ENCODE peak calls at places on chromosomes 11 and 22, in ten cellular contexts. One of them, this sample, is unnamed. For H3K4me1, the result is how much of the 10 kb centered on the place peaks cover.

GRCh38 chr11:3795131-3796092 is 1.9 kb downstream of the NUP98 start:
- DNase-seq in CD8-positive, alpha-beta T cell: no peak
- DNase-seq in left lung: no peak
- DNase-seq in tibial artery: no peak
- DNase-seq in psoas muscle: no peak
- DNase-seq in neuronal stem cell: no peak
- DNase-seq in IMR-90: no peak
- DNase-seq in heart left ventricle: no peak
- DNase-seq in mammary epithelial cell: no peak
- DNase-seq in adrenal gland: no peak
- DNase-seq in this sample: no peak

GRCh38 chr11:33521384-33521783 is 179.2 kb downstream of the C11orf91 start:
- DNase-seq in CD8-positive, alpha-beta T cell: no peak
- DNase-seq in left lung: no peak
- DNase-seq in tibial artery: no peak
- DNase-seq in psoas muscle: no peak
- DNase-seq in neuronal stem cell: no peak
- DNase-seq in IMR-90: no peak
- DNase-seq in heart left ventricle: no peak
- DNase-seq in mammary epithelial cell: no peak
- DNase-seq in adrenal gland: no peak
- DNase-seq in this sample: no peak

GRCh38 chr11:88101881-88102594 is 73.2 kb downstream of the RAB38 start:
- DNase-seq in CD8-positive, alpha-beta T cell: no peak
- DNase-seq in left lung: no peak
- DNase-seq in tibial artery: no peak
- DNase-seq in psoas muscle: no peak
- DNase-seq in neuronal stem cell: no peak
- DNase-seq in IMR-90: no peak
- DNase-seq in heart left ventricle: no peak
- DNase-seq in mammary epithelial cell: no peak
- DNase-seq in adrenal gland: no peak
- DNase-seq in this sample: no peak

GRCh38 chr11:67504023-67504949 is 877 bp downstream of the PITPNM1 start:
- DNase-seq in CD8-positive, alpha-beta T cell: no peak
- DNase-seq in left lung: no peak
- DNase-seq in tibial artery: peak
- DNase-seq in psoas muscle: no peak
- DNase-seq in neuronal stem cell: peak
- DNase-seq in IMR-90: no peak
- DNase-seq in heart left ventricle: no peak
- DNase-seq in mammary epithelial cell: peak
- DNase-seq in adrenal gland: peak
- DNase-seq in this sample: no peak

GRCh38 chr11:26704249-26704648 is 17.6 kb downstream of the SLC5A12 start:
- DNase-seq in CD8-positive, alpha-beta T cell: no peak
- DNase-seq in left lung: no peak
- DNase-seq in tibial artery: no peak
- DNase-seq in psoas muscle: no peak
- DNase-seq in neuronal stem cell: no peak
- DNase-seq in IMR-90: no peak
- DNase-seq in heart left ventricle: no peak
- DNase-seq in mammary epithelial cell: peak
- DNase-seq in adrenal gland: no peak
- DNase-seq in this sample: no peak

GRCh38 chr22:24768537-24769374 is 5.8 kb downstream of the PIWIL3 start:
- DNase-seq in CD8-positive, alpha-beta T cell: peak
- DNase-seq in left lung: peak
- DNase-seq in tibial artery: no peak
- DNase-seq in psoas muscle: no peak
- DNase-seq in neuronal stem cell: peak
- DNase-seq in IMR-90: peak
- DNase-seq in heart left ventricle: peak
- DNase-seq in mammary epithelial cell: peak
- DNase-seq in adrenal gland: peak
- DNase-seq in this sample: peak

GRCh38 chr11:71252434-71252781 is at the start of gene SHANK2:
- DNase-seq in CD8-positive, alpha-beta T cell: no peak
- DNase-seq in left lung: no peak
- DNase-seq in tibial artery: no peak
- DNase-seq in psoas muscle: no peak
- DNase-seq in neuronal stem cell: no peak
- DNase-seq in IMR-90: no peak
- DNase-seq in heart left ventricle: no peak
- DNase-seq in mammary epithelial cell: no peak
- DNase-seq in adrenal gland: no peak
- DNase-seq in this sample: peak

GRCh38 chr11:70468256-70469230 is 70.2 kb downstream of the CTTN start:
- DNase-seq in CD8-positive, alpha-beta T cell: no peak
- DNase-seq in left lung: no peak
- DNase-seq in tibial artery: no peak
- DNase-seq in psoas muscle: no peak
- DNase-seq in neuronal stem cell: no peak
- DNase-seq in IMR-90: no peak
- DNase-seq in heart left ventricle: no peak
- DNase-seq in mammary epithelial cell: no peak
- DNase-seq in adrenal gland: no peak
- DNase-seq in this sample: no peak

GRCh38 chr11:9759519-9760179 is 95.8 kb downstream of the SWAP70 start:
- DNase-seq in CD8-positive, alpha-beta T cell: peak
- DNase-seq in left lung: peak
- DNase-seq in tibial artery: peak
- DNase-seq in psoas muscle: peak
- DNase-seq in neuronal stem cell: no peak
- DNase-seq in IMR-90: peak
- DNase-seq in heart left ventricle: peak
- DNase-seq in mammary epithelial cell: peak
- DNase-seq in adrenal gland: peak
- DNase-seq in this sample: peak
- H3K4me1 ChIP-seq in CD8-positive, alpha-beta T cell: under half
- H3K4me1 ChIP-seq in left lung: under half
- H3K4me1 ChIP-seq in tibial artery: half or more
- H3K4me1 ChIP-seq in psoas muscle: under half
- H3K4me1 ChIP-seq in neuronal stem cell: under half
- H3K4me1 ChIP-seq in IMR-90: under half
- H3K4me1 ChIP-seq in heart left ventricle: under half
- H3K4me1 ChIP-seq in mammary epithelial cell: half or more
- H3K4me1 ChIP-seq in adrenal gland: under half
- H3K4me1 ChIP-seq in this sample: under half

DNA sequence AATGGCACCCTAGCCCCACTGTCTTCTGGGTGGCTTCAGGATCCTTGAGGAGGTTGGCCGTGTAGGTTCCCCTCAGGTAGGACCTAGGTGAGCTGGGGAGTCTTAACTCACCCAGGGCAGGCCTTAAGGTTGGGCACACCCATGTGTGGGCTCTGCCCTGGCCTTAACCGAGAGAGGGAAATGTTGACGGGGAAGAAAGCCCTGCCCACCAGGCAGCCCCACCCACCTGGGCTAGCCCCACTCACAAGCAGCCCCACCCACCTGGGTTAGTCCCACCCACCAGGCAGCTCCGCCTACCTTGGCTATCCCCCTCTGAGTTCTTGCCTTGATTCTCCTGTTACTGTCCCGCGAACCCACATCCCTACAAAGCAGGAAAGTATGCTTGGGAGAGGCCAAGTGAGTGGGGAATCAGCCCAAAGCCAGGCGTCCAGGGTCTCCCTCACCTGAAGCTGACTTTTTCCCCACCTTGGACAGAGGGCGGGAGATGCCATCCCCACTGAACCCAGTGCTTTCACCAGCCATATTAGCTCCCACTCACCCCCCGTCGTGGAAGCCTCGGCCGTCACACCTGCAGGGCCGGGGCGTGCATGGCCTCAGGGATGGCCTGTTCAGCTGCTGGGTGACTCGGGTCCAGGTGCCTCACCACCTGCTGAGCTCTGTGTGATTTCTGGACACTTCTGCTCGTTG is at the start of gene MYEOV:
- DNase-seq in CD8-positive, alpha-beta T cell: no peak
- DNase-seq in left lung: no peak
- DNase-seq in tibial artery: no peak
- DNase-seq in psoas muscle: no peak
- DNase-seq in neuronal stem cell: no peak
- DNase-seq in IMR-90: no peak
- DNase-seq in heart left ventricle: no peak
- DNase-seq in mammary epithelial cell: peak
- DNase-seq in adrenal gland: peak
- DNase-seq in this sample: peak
- H3K4me3 ChIP-seq in CD8-positive, alpha-beta T cell: no peak
- H3K4me3 ChIP-seq in left lung: no peak
- H3K4me3 ChIP-seq in tibial artery: no peak
- H3K4me3 ChIP-seq in psoas muscle: no peak
- H3K4me3 ChIP-seq in neuronal stem cell: no peak
- H3K4me3 ChIP-seq in IMR-90: no peak
- H3K4me3 ChIP-seq in heart left ventricle: no peak
- H3K4me3 ChIP-seq in mammary epithelial cell: no peak
- H3K4me3 ChIP-seq in adrenal gland: no peak
- H3K4me3 ChIP-seq in this sample: no peak

GRCh38 chr11:62400281-62400680 is 18.6 kb upstream of the SCGB1A1 start:
- DNase-seq in CD8-positive, alpha-beta T cell: no peak
- DNase-seq in left lung: no peak
- DNase-seq in tibial artery: no peak
- DNase-seq in psoas muscle: no peak
- DNase-seq in neuronal stem cell: no peak
- DNase-seq in IMR-90: no peak
- DNase-seq in heart left ventricle: no peak
- DNase-seq in mammary epithelial cell: no peak
- DNase-seq in adrenal gland: no peak
- DNase-seq in this sample: no peak

GRCh38 chr11:62400760-62401159 is 18.1 kb upstream of the SCGB1A1 start:
- DNase-seq in CD8-positive, alpha-beta T cell: no peak
- DNase-seq in left lung: peak
- DNase-seq in tibial artery: peak
- DNase-seq in psoas muscle: peak
- DNase-seq in neuronal stem cell: no peak
- DNase-seq in IMR-90: peak
- DNase-seq in heart left ventricle: peak
- DNase-seq in mammary epithelial cell: no peak
- DNase-seq in adrenal gland: peak
- DNase-seq in this sample: peak

GRCh38 chr11:62398011-62398994 is 20.5 kb upstream of the SCGB1A1 start:
- DNase-seq in CD8-positive, alpha-beta T cell: no peak
- DNase-seq in left lung: no peak
- DNase-seq in tibial artery: no peak
- DNase-seq in psoas muscle: peak
- DNase-seq in neuronal stem cell: no peak
- DNase-seq in IMR-90: peak
- DNase-seq in heart left ventricle: no peak
- DNase-seq in mammary epithelial cell: no peak
- DNase-seq in adrenal gland: peak
- DNase-seq in this sample: no peak

GRCh38 chr11:62399868-62400245 is 19.0 kb upstream of the SCGB1A1 start:
- DNase-seq in CD8-positive, alpha-beta T cell: no peak
- DNase-seq in left lung: no peak
- DNase-seq in tibial artery: no peak
- DNase-seq in psoas muscle: no peak
- DNase-seq in neuronal stem cell: no peak
- DNase-seq in IMR-90: no peak
- DNase-seq in heart left ventricle: no peak
- DNase-seq in mammary epithelial cell: no peak
- DNase-seq in adrenal gland: no peak
- DNase-seq in this sample: no peak

DNA sequence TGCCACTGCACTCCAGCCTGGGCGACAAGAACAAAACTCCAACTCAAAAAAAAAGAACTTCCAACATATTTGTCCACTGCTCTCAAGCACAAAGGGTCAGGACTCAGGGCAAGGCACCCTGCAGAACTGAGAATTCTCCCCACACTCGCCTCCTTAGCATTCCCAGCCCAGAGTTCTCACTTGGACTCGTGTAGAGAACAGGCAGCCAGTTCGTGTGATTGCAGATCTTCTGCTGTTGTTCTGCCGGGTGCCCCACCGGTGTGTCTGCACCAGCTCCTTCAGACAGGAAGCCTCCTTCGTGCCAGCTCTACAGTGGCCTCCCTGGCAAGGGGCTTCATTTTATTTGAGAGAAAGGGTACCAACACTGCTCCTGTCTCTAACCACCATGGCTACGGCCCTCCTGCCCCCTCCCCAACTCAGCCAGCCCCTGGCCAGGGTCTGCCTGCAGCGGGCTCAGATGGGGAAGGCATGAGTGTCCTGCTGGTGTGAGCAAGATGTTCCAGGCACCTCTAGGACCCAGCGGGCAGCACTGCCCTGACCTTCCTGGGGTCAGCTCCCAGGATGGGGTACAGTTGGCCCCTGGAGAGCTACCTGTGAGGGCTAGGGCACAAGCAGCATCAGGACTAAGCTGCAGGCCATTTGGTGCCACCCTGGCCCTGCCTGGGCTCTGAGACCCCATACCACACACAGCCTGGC is 19.5 kb upstream of the SCGB1A1 start:
- DNase-seq in CD8-positive, alpha-beta T cell: no peak
- DNase-seq in left lung: no peak
- DNase-seq in tibial artery: peak
- DNase-seq in psoas muscle: no peak
- DNase-seq in neuronal stem cell: no peak
- DNase-seq in IMR-90: no peak
- DNase-seq in heart left ventricle: no peak
- DNase-seq in mammary epithelial cell: no peak
- DNase-seq in adrenal gland: no peak
- DNase-seq in this sample: no peak
- H3K27ac ChIP-seq in CD8-positive, alpha-beta T cell: no peak
- H3K27ac ChIP-seq in left lung: peak
- H3K27ac ChIP-seq in tibial artery: peak
- H3K27ac ChIP-seq in psoas muscle: peak
- H3K27ac ChIP-seq in neuronal stem cell: no peak
- H3K27ac ChIP-seq in IMR-90: no peak
- H3K27ac ChIP-seq in heart left ventricle: peak
- H3K27ac ChIP-seq in mammary epithelial cell: no peak
- H3K27ac ChIP-seq in adrenal gland: no peak
- H3K27ac ChIP-seq in this sample: peak

GRCh38 chr11:48050304-48050703 is 69.9 kb downstream of the PTPRJ start:
- DNase-seq in CD8-positive, alpha-beta T cell: no peak
- DNase-seq in left lung: no peak
- DNase-seq in tibial artery: no peak
- DNase-seq in psoas muscle: no peak
- DNase-seq in neuronal stem cell: no peak
- DNase-seq in IMR-90: no peak
- DNase-seq in heart left ventricle: no peak
- DNase-seq in mammary epithelial cell: no peak
- DNase-seq in adrenal gland: no peak
- DNase-seq in this sample: no peak

GRCh38 chr11:48054994-48055291 is 74.6 kb downstream of the PTPRJ start:
- DNase-seq in CD8-positive, alpha-beta T cell: no peak
- DNase-seq in left lung: no peak
- DNase-seq in tibial artery: no peak
- DNase-seq in psoas muscle: no peak
- DNase-seq in neuronal stem cell: no peak
- DNase-seq in IMR-90: no peak
- DNase-seq in heart left ventricle: no peak
- DNase-seq in mammary epithelial cell: no peak
- DNase-seq in adrenal gland: no peak
- DNase-seq in this sample: no peak

GRCh38 chr11:48049036-48049435 is 68.7 kb downstream of the PTPRJ start:
- DNase-seq in CD8-positive, alpha-beta T cell: no peak
- DNase-seq in left lung: no peak
- DNase-seq in tibial artery: no peak
- DNase-seq in psoas muscle: no peak
- DNase-seq in neuronal stem cell: no peak
- DNase-seq in IMR-90: no peak
- DNase-seq in heart left ventricle: no peak
- DNase-seq in mammary epithelial cell: no peak
- DNase-seq in adrenal gland: no peak
- DNase-seq in this sample: no peak

GRCh38 chr11:48052183-48053040 is 72.1 kb downstream of the PTPRJ start:
- DNase-seq in CD8-positive, alpha-beta T cell: no peak
- DNase-seq in left lung: peak
- DNase-seq in tibial artery: no peak
- DNase-seq in psoas muscle: no peak
- DNase-seq in neuronal stem cell: no peak
- DNase-seq in IMR-90: peak
- DNase-seq in heart left ventricle: no peak
- DNase-seq in mammary epithelial cell: peak
- DNase-seq in adrenal gland: no peak
- DNase-seq in this sample: peak

GRCh38 chr11:48051217-48051848 is 71.0 kb downstream of the PTPRJ start:
- DNase-seq in CD8-positive, alpha-beta T cell: no peak
- DNase-seq in left lung: no peak
- DNase-seq in tibial artery: no peak
- DNase-seq in psoas muscle: no peak
- DNase-seq in neuronal stem cell: no peak
- DNase-seq in IMR-90: peak
- DNase-seq in heart left ventricle: no peak
- DNase-seq in mammary epithelial cell: no peak
- DNase-seq in adrenal gland: no peak
- DNase-seq in this sample: no peak
- H3K4me1 ChIP-seq in CD8-positive, alpha-beta T cell: under half
- H3K4me1 ChIP-seq in left lung: under half
- H3K4me1 ChIP-seq in tibial artery: under half
- H3K4me1 ChIP-seq in psoas muscle: under half
- H3K4me1 ChIP-seq in neuronal stem cell: under half
- H3K4me1 ChIP-seq in IMR-90: under half
- H3K4me1 ChIP-seq in heart left ventricle: under half
- H3K4me1 ChIP-seq in mammary epithelial cell: under half
- H3K4me1 ChIP-seq in adrenal gland: under half
- H3K4me1 ChIP-seq in this sample: half or more

This sample was measured in lower lobe of right lung.